ENCODE peak calls at places on chromosomes 7 and 10, in five cellular contexts. C is heart left ventricle; M is caudate nucleus; U is CD8-positive, alpha-beta memory T cell; S is IMR-90. X is an unnamed sample.

GRCh38 chr10:73973427-73973826 is 24.5 kb upstream of the VCL start:
- DNase-seq in C (no peak), S (no peak), M (no peak), U (no peak), X (no peak)

GRCh38 chr7:117871778-117872538 is 1.3 kb downstream of the CTTNBP2 start:
- DNase-seq in U (no peak), C (no peak), S (no peak), M (peak), X (no peak)

GRCh38 chr7:148838905-148839304 is 45.2 kb downstream of the EZH2 start:
- DNase-seq in C (no peak), S (no peak), M (no peak), U (no peak), X (no peak)

GRCh38 chr7:106895246-106895864 is 30.3 kb downstream of the PIK3CG start:
- DNase-seq in M (no peak), C (no peak), S (no peak), U (no peak), X (no peak)

GRCh38 chr7:21365866-21366624 is 61.8 kb upstream of the SP4 start:
- DNase-seq in M (no peak), U (no peak), S (peak), C (no peak), X (peak)

GRCh38 chr10:124074471-124075109 is 18.8 kb downstream of the CHST15 start:
- DNase-seq in C (no peak), M (no peak), U (no peak), S (no peak), X (no peak)

GRCh38 chr7:79282051-79282694 is 171.3 kb downstream of the MAGI2 start:
- DNase-seq in U (no peak), S (peak), C (no peak), M (no peak), X (no peak)

GRCh38 chr10:4069491-4069890 is 284.5 kb upstream of the KLF6 start:
- DNase-seq in C (no peak), M (no peak), S (peak), U (no peak), X (peak)

GRCh38 chr7:29871787-29872398 is 65.6 kb downstream of the WIPF3 start:
- DNase-seq in U (no peak), C (no peak), M (no peak), S (peak), X (no peak)

GRCh38 chr7:76003351-76003750 is 9.0 kb upstream of the TMEM120A start:
- DNase-seq in U (no peak), C (no peak), S (no peak), M (no peak), X (no peak)

GRCh38 chr7:128920913-128921582 is 10.5 kb upstream of the KCP start:
- DNase-seq in S (no peak), C (no peak), U (no peak), M (no peak), X (no peak)

GRCh38 chr10:59284111-59284975 is 78.0 kb downstream of the FAM13C start:
- DNase-seq in M (no peak), U (no peak), S (no peak), C (no peak), X (no peak)

GRCh38 chr10:68242051-68242450 is 10.1 kb upstream of the ATOH7 start:
- DNase-seq in M (no peak), S (no peak), U (no peak), C (no peak), X (no peak)

GRCh38 chr10:95657250-95657649 is 739 bp upstream of the ALDH18A1 start:
- DNase-seq in C (no peak), U (no peak), M (no peak), S (no peak), X (no peak)

GRCh38 chr10:71763352-71764127 is 9.8 kb downstream of the VSIR start:
- DNase-seq in U (no peak), C (peak), M (no peak), S (peak), X (no peak)

GRCh38 chr7:6623589-6624245 is 8.3 kb downstream of the ZNF853 start:
- DNase-seq in U (peak), C (no peak), M (no peak), S (no peak), X (no peak)

GRCh38 chr10:130463104-130463875 is 327.1 kb downstream of the GLRX3 start:
- DNase-seq in U (no peak), S (no peak), C (no peak), M (no peak), X (no peak)

GRCh38 chr10:8752146-8752843 is 697.8 kb downstream of the GATA3 start:
- DNase-seq in S (no peak), M (no peak), U (no peak), C (no peak), X (no peak)

DNA sequence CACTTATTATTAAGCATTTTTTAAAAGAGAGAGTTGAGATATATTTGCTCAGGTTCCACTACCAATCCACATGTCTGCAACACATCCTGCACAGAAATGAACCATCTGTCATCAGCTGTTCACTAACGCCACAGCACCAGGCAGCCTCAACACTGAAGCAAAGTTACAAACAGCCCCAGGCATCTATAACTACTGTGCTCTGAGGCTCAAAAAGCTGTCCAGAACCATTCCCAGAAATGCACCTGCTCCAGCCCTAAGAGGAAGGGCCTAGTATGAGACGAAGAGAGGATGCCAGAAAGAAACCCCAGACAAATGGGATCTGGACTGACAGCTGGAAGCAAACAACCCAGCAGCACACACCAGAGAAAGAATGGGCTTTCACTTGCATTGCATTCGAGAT is 159.3 kb downstream of the ELMO1 start:
- DNase-seq in M (no peak), C (no peak), S (no peak), U (no peak), X (no peak)
- H3K27ac ChIP-seq in M (peak), C (no peak), S (no peak), U (no peak), X (no peak)

GRCh38 chr7:150900675-150901074 is 48.4 kb downstream of the AOC1 start:
- DNase-seq in U (no peak), M (no peak), S (no peak), C (no peak), X (no peak)
- H3K27ac ChIP-seq in U (no peak), M (no peak), S (no peak), C (no peak), X (no peak)

DNA sequence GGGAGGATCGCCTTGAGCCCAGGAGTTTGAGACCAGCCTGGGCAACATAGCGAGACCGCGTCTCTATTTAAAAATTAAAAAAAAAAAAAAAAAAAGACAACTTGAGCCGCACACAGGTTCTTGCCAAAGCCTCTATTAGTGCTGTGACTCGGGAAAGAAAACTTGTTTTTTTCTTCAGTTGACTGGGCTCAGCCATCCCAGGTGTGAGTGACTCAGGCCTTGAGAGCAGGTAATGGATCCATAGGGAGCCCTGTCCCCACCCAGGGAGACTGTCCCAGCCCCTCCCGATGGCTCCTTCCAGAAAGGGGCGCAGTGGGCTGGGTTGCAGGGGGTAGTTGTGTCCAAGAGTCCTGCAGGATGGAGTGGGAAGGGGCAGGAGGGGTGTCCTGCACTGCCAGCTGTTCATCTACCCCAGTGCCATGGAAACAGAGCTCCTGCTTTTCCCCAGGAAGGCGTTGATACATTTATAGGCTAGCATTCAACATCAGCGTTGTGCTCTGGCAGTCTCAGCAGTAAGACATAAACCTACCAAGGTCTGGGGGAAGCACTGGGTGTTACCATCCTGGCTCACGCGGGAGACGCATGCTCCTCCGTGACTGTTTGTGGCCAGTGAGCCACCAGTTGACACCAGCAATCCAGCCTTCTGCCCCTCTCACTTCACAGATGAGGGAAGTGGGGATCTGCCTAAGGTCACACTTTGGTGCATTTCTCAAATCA is 126.6 kb downstream of the CUX1 start:
- DNase-seq in M (no peak), C (no peak), S (no peak), U (no peak), X (no peak)
- H3K27ac ChIP-seq in M (no peak), C (peak), S (no peak), U (no peak), X (no peak)

GRCh38 chr7:114153700-114154099 is 234.9 kb upstream of the PPP1R3A start:
- DNase-seq in S (no peak), C (no peak), U (no peak), M (no peak), X (no peak)
- H3K27ac ChIP-seq in S (no peak), C (no peak), U (no peak), M (no peak), X (no peak)